ENCODE peak calls at places on chromosome 22, in nine cellular contexts. One of them, this sample, is unnamed.

GRCh38 chr22:28116261-28116673 is 197.2 kb upstream of the PITPNB start:
- DNase-seq in astrocyte of the spinal cord: peak
- DNase-seq in esophagus muscularis mucosa: peak
- DNase-seq in A549: no peak
- DNase-seq in pancreas: peak
- DNase-seq in cardiac fibroblast: peak
- DNase-seq in neural progenitor cell: no peak
- DNase-seq in AG04449: peak
- DNase-seq in lower lobe of right lung: no peak
- DNase-seq in this sample: no peak

GRCh38 chr22:24141586-24141985 is 39.7 kb upstream of the SUSD2 start:
- DNase-seq in astrocyte of the spinal cord: peak
- DNase-seq in esophagus muscularis mucosa: no peak
- DNase-seq in A549: no peak
- DNase-seq in pancreas: no peak
- DNase-seq in cardiac fibroblast: peak
- DNase-seq in neural progenitor cell: no peak
- DNase-seq in AG04449: no peak
- DNase-seq in lower lobe of right lung: no peak
- DNase-seq in this sample: no peak

GRCh38 chr22:49366437-49366836 is 461.2 kb downstream of the BRD1 start:
- DNase-seq in astrocyte of the spinal cord: no peak
- DNase-seq in esophagus muscularis mucosa: no peak
- DNase-seq in A549: no peak
- DNase-seq in pancreas: no peak
- DNase-seq in cardiac fibroblast: no peak
- DNase-seq in neural progenitor cell: no peak
- DNase-seq in AG04449: no peak
- DNase-seq in lower lobe of right lung: no peak
- DNase-seq in this sample: peak

GRCh38 chr22:29195118-29195963 is 10.4 kb upstream of the EMID1 start:
- DNase-seq in astrocyte of the spinal cord: no peak
- DNase-seq in esophagus muscularis mucosa: no peak
- DNase-seq in A549: no peak
- DNase-seq in pancreas: no peak
- DNase-seq in cardiac fibroblast: no peak
- DNase-seq in neural progenitor cell: no peak
- DNase-seq in AG04449: no peak
- DNase-seq in lower lobe of right lung: no peak
- DNase-seq in this sample: no peak

GRCh38 chr22:33918676-33919590 is 1.3 kb downstream of the LARGE1 start:
- DNase-seq in astrocyte of the spinal cord: no peak
- DNase-seq in esophagus muscularis mucosa: no peak
- DNase-seq in A549: no peak
- DNase-seq in pancreas: no peak
- DNase-seq in cardiac fibroblast: peak
- DNase-seq in neural progenitor cell: no peak
- DNase-seq in AG04449: no peak
- DNase-seq in lower lobe of right lung: no peak
- DNase-seq in this sample: no peak

GRCh38 chr22:45476814-45477213 is 25.9 kb upstream of the FBLN1 start:
- DNase-seq in astrocyte of the spinal cord: no peak
- DNase-seq in esophagus muscularis mucosa: no peak
- DNase-seq in A549: no peak
- DNase-seq in pancreas: no peak
- DNase-seq in cardiac fibroblast: no peak
- DNase-seq in neural progenitor cell: no peak
- DNase-seq in AG04449: no peak
- DNase-seq in lower lobe of right lung: no peak
- DNase-seq in this sample: no peak

GRCh38 chr22:45082795-45083194 is 73.0 kb upstream of the PHF21B start:
- DNase-seq in astrocyte of the spinal cord: no peak
- DNase-seq in esophagus muscularis mucosa: no peak
- DNase-seq in A549: no peak
- DNase-seq in pancreas: no peak
- DNase-seq in cardiac fibroblast: peak
- DNase-seq in neural progenitor cell: peak
- DNase-seq in AG04449: no peak
- DNase-seq in lower lobe of right lung: no peak
- DNase-seq in this sample: no peak

GRCh38 chr22:19137384-19138216 is 6.5 kb downstream of the TSSK2 start:
- DNase-seq in astrocyte of the spinal cord: no peak
- DNase-seq in esophagus muscularis mucosa: no peak
- DNase-seq in A549: no peak
- DNase-seq in pancreas: no peak
- DNase-seq in cardiac fibroblast: no peak
- DNase-seq in neural progenitor cell: no peak
- DNase-seq in AG04449: no peak
- DNase-seq in lower lobe of right lung: no peak
- DNase-seq in this sample: no peak

GRCh38 chr22:42528591-42529307 is 9.2 kb upstream of the RRP7A start:
- DNase-seq in astrocyte of the spinal cord: no peak
- DNase-seq in esophagus muscularis mucosa: no peak
- DNase-seq in A549: no peak
- DNase-seq in pancreas: no peak
- DNase-seq in cardiac fibroblast: no peak
- DNase-seq in neural progenitor cell: no peak
- DNase-seq in AG04449: no peak
- DNase-seq in lower lobe of right lung: no peak
- DNase-seq in this sample: no peak

GRCh38 chr22:43921361-43921760 is 2.2 kb upstream of the PNPLA3 start:
- DNase-seq in astrocyte of the spinal cord: peak
- DNase-seq in esophagus muscularis mucosa: no peak
- DNase-seq in A549: no peak
- DNase-seq in pancreas: no peak
- DNase-seq in cardiac fibroblast: peak
- DNase-seq in neural progenitor cell: no peak
- DNase-seq in AG04449: no peak
- DNase-seq in lower lobe of right lung: no peak
- DNase-seq in this sample: no peak

GRCh38 chr22:47927811-47928210 is 1165.4 kb downstream of the TBC1D22A start:
- DNase-seq in astrocyte of the spinal cord: no peak
- DNase-seq in esophagus muscularis mucosa: no peak
- DNase-seq in A549: no peak
- DNase-seq in pancreas: no peak
- DNase-seq in cardiac fibroblast: no peak
- DNase-seq in neural progenitor cell: no peak
- DNase-seq in AG04449: no peak
- DNase-seq in lower lobe of right lung: no peak
- DNase-seq in this sample: peak

DNA sequence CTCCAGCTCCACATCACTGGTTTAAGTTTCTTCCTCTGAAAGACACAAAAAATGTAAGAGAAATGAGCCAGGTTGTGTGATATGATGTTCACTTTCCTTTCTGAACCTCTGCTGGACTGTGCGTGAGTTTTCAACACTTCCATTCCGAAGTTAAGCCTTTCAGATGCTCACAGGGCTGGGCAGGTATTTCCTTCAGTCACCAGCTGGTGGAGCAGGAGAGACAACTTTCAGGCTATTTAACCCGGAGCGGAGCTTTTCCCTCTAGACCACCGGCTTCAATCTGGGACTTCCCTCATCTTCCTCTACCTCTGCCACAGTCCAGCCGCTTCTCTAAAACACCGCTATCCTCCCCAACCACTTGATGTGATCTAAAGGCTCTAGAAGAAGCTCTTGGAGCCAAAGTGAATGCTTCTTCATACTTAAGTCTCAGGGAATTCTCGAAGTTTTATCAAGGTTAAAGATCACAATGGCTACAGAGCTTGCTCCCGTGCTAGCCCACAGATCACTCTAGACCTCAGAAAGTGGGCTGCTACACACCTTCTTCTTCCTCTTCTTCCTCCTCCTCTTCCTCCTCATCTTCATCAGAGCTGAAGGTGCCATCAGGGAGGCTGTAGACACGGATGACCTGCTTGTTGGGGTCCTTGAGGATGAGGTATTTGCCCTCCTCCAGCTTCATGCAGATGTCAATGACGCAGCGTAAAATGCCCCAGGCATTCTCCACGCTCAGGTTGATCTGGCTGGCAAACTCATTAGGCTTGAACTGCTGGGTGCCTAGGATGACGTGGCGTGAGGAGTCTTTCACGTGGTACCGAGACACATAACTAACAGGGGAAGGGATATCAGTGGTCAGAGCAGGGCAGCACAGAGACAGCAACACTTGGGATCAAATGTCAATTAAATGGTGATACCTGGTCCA is 4.4 kb upstream of the FOXRED2 start:
- DNase-seq in astrocyte of the spinal cord: peak
- DNase-seq in esophagus muscularis mucosa: no peak
- DNase-seq in A549: peak
- DNase-seq in pancreas: no peak
- DNase-seq in cardiac fibroblast: peak
- DNase-seq in neural progenitor cell: peak
- DNase-seq in AG04449: no peak
- DNase-seq in lower lobe of right lung: no peak
- DNase-seq in this sample: no peak
- TF ChIP-seq CTCF in astrocyte of the spinal cord: peak
- TF ChIP-seq CTCF in esophagus muscularis mucosa: peak
- TF ChIP-seq CTCF in A549: peak
- TF ChIP-seq CTCF in pancreas: no peak
- TF ChIP-seq CTCF in cardiac fibroblast: peak
- TF ChIP-seq CTCF in neural progenitor cell: peak
- TF ChIP-seq CTCF in AG04449: peak
- TF ChIP-seq CTCF in lower lobe of right lung: peak
- TF ChIP-seq CTCF in this sample: peak

DNA sequence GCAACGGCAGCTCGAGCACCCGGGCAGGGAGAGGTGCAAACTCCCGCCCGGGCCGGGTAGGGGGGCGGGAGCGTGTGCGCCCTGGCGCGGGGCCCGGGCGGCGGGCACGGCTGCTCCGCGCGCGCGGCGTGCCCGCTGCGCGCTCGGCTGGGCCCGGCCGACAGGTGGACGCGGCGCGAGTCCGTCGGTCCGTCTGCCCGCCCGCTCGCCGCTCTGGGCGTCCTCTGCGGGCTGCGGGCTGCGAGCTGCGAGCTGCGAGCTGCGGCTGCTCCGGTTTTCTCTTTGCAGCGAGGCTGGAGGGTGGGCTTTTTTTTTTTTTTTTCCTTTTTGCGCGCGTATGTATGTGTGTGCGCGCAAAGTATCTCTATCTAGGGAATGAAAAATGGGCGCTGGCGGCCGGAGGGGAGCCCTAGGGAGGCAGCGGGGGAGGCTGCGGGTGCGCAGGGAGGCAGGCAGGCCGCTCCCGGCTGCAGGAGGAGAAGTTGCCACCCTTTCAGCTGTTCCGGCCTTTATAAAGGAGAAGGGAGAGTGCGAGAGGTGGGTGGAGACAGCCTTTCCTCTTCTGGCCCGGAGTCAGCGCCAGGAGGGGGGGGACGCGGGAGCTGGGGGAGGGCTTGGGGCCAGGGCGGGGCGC is at the start of gene PDGFB:
- DNase-seq in astrocyte of the spinal cord: no peak
- DNase-seq in esophagus muscularis mucosa: no peak
- DNase-seq in A549: no peak
- DNase-seq in pancreas: peak
- DNase-seq in cardiac fibroblast: peak
- DNase-seq in neural progenitor cell: peak
- DNase-seq in AG04449: no peak
- DNase-seq in lower lobe of right lung: no peak
- DNase-seq in this sample: no peak
- TF ChIP-seq CTCF in astrocyte of the spinal cord: no peak
- TF ChIP-seq CTCF in esophagus muscularis mucosa: no peak
- TF ChIP-seq CTCF in A549: no peak
- TF ChIP-seq CTCF in pancreas: no peak
- TF ChIP-seq CTCF in cardiac fibroblast: no peak
- TF ChIP-seq CTCF in neural progenitor cell: no peak
- TF ChIP-seq CTCF in AG04449: no peak
- TF ChIP-seq CTCF in lower lobe of right lung: no peak
- TF ChIP-seq CTCF in this sample: no peak

DNA sequence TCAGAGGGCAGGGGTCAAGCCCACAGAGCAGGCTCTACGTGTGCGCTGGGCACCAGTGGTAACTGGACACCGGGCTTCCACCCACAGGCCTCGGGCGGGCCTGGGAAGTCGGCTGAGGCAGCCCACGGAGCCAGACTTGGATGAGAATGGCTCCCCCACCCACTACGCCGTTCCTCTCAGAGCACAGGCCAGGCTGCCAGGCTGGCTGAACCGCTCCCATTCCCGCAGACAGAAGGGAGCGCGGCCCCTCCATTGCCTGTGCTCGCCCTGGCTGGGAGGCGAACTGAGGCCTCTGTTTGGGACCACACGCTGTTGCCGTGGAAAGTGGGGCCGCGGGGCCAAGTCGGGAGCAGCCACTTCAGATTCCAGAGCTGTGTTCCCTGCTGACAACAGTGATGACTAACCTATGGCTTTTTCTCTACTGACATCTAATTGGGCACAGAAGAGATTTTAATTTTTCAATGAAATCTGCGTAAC is 63.9 kb downstream of the MYH9 start:
- DNase-seq in astrocyte of the spinal cord: peak
- DNase-seq in esophagus muscularis mucosa: no peak
- DNase-seq in A549: no peak
- DNase-seq in pancreas: no peak
- DNase-seq in cardiac fibroblast: peak
- DNase-seq in neural progenitor cell: no peak
- DNase-seq in AG04449: no peak
- DNase-seq in lower lobe of right lung: no peak
- DNase-seq in this sample: no peak
- TF ChIP-seq CTCF in astrocyte of the spinal cord: no peak
- TF ChIP-seq CTCF in esophagus muscularis mucosa: no peak
- TF ChIP-seq CTCF in A549: no peak
- TF ChIP-seq CTCF in pancreas: no peak
- TF ChIP-seq CTCF in cardiac fibroblast: no peak
- TF ChIP-seq CTCF in neural progenitor cell: no peak
- TF ChIP-seq CTCF in AG04449: no peak
- TF ChIP-seq CTCF in lower lobe of right lung: no peak
- TF ChIP-seq CTCF in this sample: no peak

GRCh38 chr22:46754110-46754799 is 8.2 kb upstream of the TBC1D22A start:
- DNase-seq in astrocyte of the spinal cord: peak
- DNase-seq in esophagus muscularis mucosa: peak
- DNase-seq in A549: peak
- DNase-seq in pancreas: peak
- DNase-seq in cardiac fibroblast: peak
- DNase-seq in neural progenitor cell: no peak
- DNase-seq in AG04449: peak
- DNase-seq in lower lobe of right lung: peak
- DNase-seq in this sample: peak
- TF ChIP-seq CTCF in astrocyte of the spinal cord: no peak
- TF ChIP-seq CTCF in esophagus muscularis mucosa: no peak
- TF ChIP-seq CTCF in A549: no peak
- TF ChIP-seq CTCF in pancreas: no peak
- TF ChIP-seq CTCF in cardiac fibroblast: no peak
- TF ChIP-seq CTCF in neural progenitor cell: no peak
- TF ChIP-seq CTCF in AG04449: no peak
- TF ChIP-seq CTCF in lower lobe of right lung: no peak
- TF ChIP-seq CTCF in this sample: no peak

GRCh38 chr22:21713428-21714058 is 22.1 kb downstream of the YPEL1 start:
- DNase-seq in astrocyte of the spinal cord: no peak
- DNase-seq in esophagus muscularis mucosa: no peak
- DNase-seq in A549: no peak
- DNase-seq in pancreas: no peak
- DNase-seq in cardiac fibroblast: no peak
- DNase-seq in neural progenitor cell: no peak
- DNase-seq in AG04449: no peak
- DNase-seq in lower lobe of right lung: no peak
- DNase-seq in this sample: no peak
- TF ChIP-seq CTCF in astrocyte of the spinal cord: no peak
- TF ChIP-seq CTCF in esophagus muscularis mucosa: no peak
- TF ChIP-seq CTCF in A549: no peak
- TF ChIP-seq CTCF in pancreas: no peak
- TF ChIP-seq CTCF in cardiac fibroblast: no peak
- TF ChIP-seq CTCF in neural progenitor cell: no peak
- TF ChIP-seq CTCF in AG04449: no peak
- TF ChIP-seq CTCF in lower lobe of right lung: no peak
- TF ChIP-seq CTCF in this sample: peak